ENCODE peak calls at places on chromosomes 4 and X, in eight cellular contexts. E, D, B, Z, U, J, Q and A are unnamed samples.

GRCh38 chr4:144594471-144594986 is 51.4 kb upstream of the HHIP start:
- DNase-seq in E (no peak), D (no peak), B (peak; percentile 64), Z (no peak), U (no peak), J (no peak), Q (no peak), A (no peak)

GRCh38 chr4:41550308-41550707 is 12.4 kb downstream of the LIMCH1 start:
- DNase-seq in E (no peak), D (no peak), B (peak; percentile 39), Z (no peak), U (peak; percentile 51), J (no peak), Q (no peak), A (no peak)

GRCh38 chr4:99857302-99857701 is 36.9 kb downstream of the LAMTOR3 start:
- DNase-seq in E (no peak), D (no peak), B (no peak), Z (no peak), U (no peak), J (no peak), Q (no peak), A (no peak)

GRCh38 chrX:130125090-130125489 is 14.8 kb upstream of the ELF4 start:
- DNase-seq in E (no peak), D (peak; percentile 56), B (no peak), Z (no peak), U (no peak), J (no peak), Q (no peak), A (no peak)

GRCh38 chr4:152633118-152633517 is 46.7 kb downstream of the TMEM154 start:
- DNase-seq in E (no peak), D (no peak), B (no peak), Z (no peak), U (no peak), J (no peak), Q (no peak), A (no peak)

GRCh38 chrX:352181-352580 is 33.6 kb upstream of the GTPBP6 start:
- DNase-seq in E (no peak), D (no peak), B (no peak), Z (no peak), U (no peak), J (peak; percentile 45), Q (no peak), A (no peak)

GRCh38 chr4:114653675-114654074 is 55.1 kb downstream of the UGT8 start:
- DNase-seq in E (no peak), D (no peak), B (no peak), Z (no peak), U (no peak), J (no peak), Q (no peak), A (no peak)

GRCh38 chr4:4851906-4852305 is 7.6 kb upstream of the MSX1 start:
- DNase-seq in E (no peak), D (no peak), B (no peak), Z (no peak), U (no peak), J (no peak), Q (no peak), A (no peak)

GRCh38 chrX:41781500-41781899 is 57.5 kb downstream of the GPR82 start:
- DNase-seq in E (no peak), D (peak; percentile 13), B (peak; percentile 6), Z (no peak), U (peak; percentile 45), J (no peak), Q (peak; percentile 46), A (no peak)

GRCh38 chr4:128521634-128522253 is 234.1 kb upstream of the PGRMC2 start:
- DNase-seq in E (no peak), D (peak; percentile 33), B (peak; percentile 56), Z (no peak), U (no peak), J (no peak), Q (peak; percentile 59), A (no peak)

GRCh38 chr4:180596888-180597483 is 1646.2 kb upstream of the TENM3 start:
- DNase-seq in E (no peak), D (no peak), B (no peak), Z (no peak), U (no peak), J (no peak), Q (no peak), A (no peak)

GRCh38 chr4:146095091-146095690 is 80.3 kb upstream of the LSM6 start:
- DNase-seq in E (no peak), D (peak; percentile 26), B (peak; percentile 31), Z (no peak), U (peak; percentile 29), J (no peak), Q (peak; percentile 68), A (no peak)

GRCh38 chr4:77619408-77619807 is 13.8 kb downstream of the CXCL13 start:
- DNase-seq in E (no peak), D (no peak), B (no peak), Z (no peak), U (no peak), J (no peak), Q (no peak), A (no peak)

GRCh38 chr4:5503295-5503694 is 205.1 kb downstream of the EVC2 start:
- DNase-seq in E (no peak), D (no peak), B (no peak), Z (no peak), U (no peak), J (no peak), Q (no peak), A (no peak)

GRCh38 chr4:8280876-8281440 is 11.4 kb downstream of the HTRA3 start:
- DNase-seq in E (no peak), D (no peak), B (no peak), Z (no peak), U (no peak), J (peak; percentile 62), Q (no peak), A (no peak)

GRCh38 chrX:7170903-7171302 is 22.9 kb upstream of the PUDP start:
- DNase-seq in E (peak; percentile 5), D (peak; percentile 3), B (peak; percentile 53), Z (no peak), U (no peak), J (no peak), Q (no peak), A (no peak)

GRCh38 chrX:121641560-121641959 is 594.1 kb downstream of the GLUD2 start:
- DNase-seq in E (no peak), D (peak; percentile 37), B (peak; percentile 15), Z (no peak), U (no peak), J (no peak), Q (peak; percentile 67), A (no peak)

GRCh38 chrX:16671005-16671404 is 21.0 kb downstream of the S100G start:
- DNase-seq in E (no peak), D (peak; percentile 25), B (peak; percentile 60), Z (no peak), U (peak; percentile 21), J (no peak), Q (peak; percentile 70), A (peak; percentile 21)

GRCh38 chr4:78650106-78651021 is 98.8 kb downstream of the ANXA3 start:
- DNase-seq in E (no peak), D (no peak), B (peak; percentile 62), Z (no peak), U (no peak), J (no peak), Q (peak; percentile 67), A (no peak)

GRCh38 chr4:20193522-20193902 is 58.2 kb upstream of the SLIT2 start:
- DNase-seq in E (no peak), D (no peak), B (no peak), Z (no peak), U (no peak), J (no peak), Q (no peak), A (no peak)

GRCh38 chrX:17046478-17047097 is 100.1 kb downstream of the REPS2 start:
- DNase-seq in E (peak; percentile 11), D (peak; percentile 53), B (peak; percentile 55), Z (peak; percentile 48), U (peak; percentile 79), J (no peak), Q (peak; percentile 69), A (peak; percentile 82)

GRCh38 chr4:87073187-87073569 is 138.4 kb downstream of the AFF1 start:
- DNase-seq in E (no peak), D (no peak), B (no peak), Z (no peak), U (peak; percentile 48), J (no peak), Q (no peak), A (no peak)

GRCh38 chr4:143202824-143203223 is 18.1 kb downstream of the USP38 start:
- DNase-seq in E (no peak), D (no peak), B (no peak), Z (no peak), U (no peak), J (no peak), Q (peak; percentile 44), A (no peak)

GRCh38 chrX:76454456-76454927 is 27.0 kb downstream of the MAGEE1 start:
- DNase-seq in E (no peak), D (no peak), B (peak; percentile 1), Z (no peak), U (no peak), J (no peak), Q (peak; percentile 3), A (no peak)

GRCh38 chr4:39046243-39046642 is 14.0 kb upstream of the TMEM156 start:
- DNase-seq in E (no peak), D (peak; percentile 81), B (peak; percentile 84), Z (no peak), U (no peak), J (no peak), Q (peak; percentile 80), A (no peak)

GRCh38 chr4:76206222-76206942 is 7.2 kb downstream of the SCARB2 start:
- DNase-seq in E (no peak), D (no peak), B (no peak), Z (no peak), U (no peak), J (no peak), Q (no peak), A (no peak)

GRCh38 chrX:151754641-151755215 is 20.2 kb downstream of the CNGA2 start:
- DNase-seq in E (no peak), D (peak; percentile 4), B (no peak), Z (no peak), U (no peak), J (no peak), Q (peak; percentile 53), A (peak; percentile 43)

GRCh38 chrX:19811807-19812604 is 75.4 kb downstream of the SH3KBP1 start:
- DNase-seq in E (no peak), D (peak; percentile 65), B (peak; percentile 91), Z (no peak), U (no peak), J (no peak), Q (peak; percentile 83), A (peak; percentile 19)

GRCh38 chrX:105635794-105636193 is 186.5 kb upstream of the NRK start:
- DNase-seq in E (no peak), D (no peak), B (no peak), Z (no peak), U (no peak), J (no peak), Q (no peak), A (no peak)